ENCODE peak calls at places on chromosomes 6 and 20, in four cellular contexts. F is K562, S is HepG2, D is H1. W is an unnamed sample.

GRCh38 chr20:47679462-47679861 is 105.8 kb downstream of the SULF2 start:
- DNase-seq in D (no peak), S (no peak), F (no peak), W (no peak)

GRCh38 chr20:16488086-16488485 is 85.2 kb downstream of the KIF16B start:
- DNase-seq in F (no peak), D (no peak), S (no peak), W (no peak)

GRCh38 chr6:114304304-114304887 is 38.4 kb downstream of the HS3ST5 start:
- DNase-seq in S (peak), F (no peak), D (no peak), W (no peak)

GRCh38 chr6:157823001-157823522 is at the start of gene SNX9:
- DNase-seq in S (peak), F (peak), D (peak), W (no peak)

GRCh38 chr20:41124451-41125094 is 12.8 kb upstream of the PLCG1 start:
- DNase-seq in D (no peak), S (no peak), F (no peak), W (no peak)

GRCh38 chr20:7754102-7754501 is 186.2 kb downstream of the HAO1 start:
- DNase-seq in D (no peak), S (no peak), F (no peak), W (no peak)

GRCh38 chr20:35972445-35972844 is 4.1 kb downstream of the CNBD2 start:
- DNase-seq in F (no peak), S (no peak), D (no peak), W (no peak)

GRCh38 chr6:113954653-113955052 is 16.3 kb downstream of the HDAC2 start:
- DNase-seq in S (no peak), D (no peak), F (no peak), W (no peak)

GRCh38 chr6:106254636-106255035 is 70.9 kb downstream of the ATG5 start:
- DNase-seq in S (no peak), D (no peak), F (no peak), W (no peak)

GRCh38 chr6:157240059-157240959 is 83.0 kb downstream of the TMEM242 start:
- DNase-seq in F (peak), D (no peak), S (peak), W (no peak)

GRCh38 chr6:31889331-31889972 is 8.0 kb downstream of the EHMT2 start:
- DNase-seq in S (no peak), D (no peak), F (no peak), W (no peak)

GRCh38 chr6:90382760-90383159 is 86.1 kb upstream of the BACH2 start:
- DNase-seq in F (no peak), S (no peak), D (no peak), W (no peak)

GRCh38 chr6:36599791-36600209 is 5.6 kb downstream of the SRSF3 start:
- DNase-seq in F (peak), S (no peak), D (peak), W (no peak)

GRCh38 chr6:42083530-42083929 is 33.2 kb downstream of the TAF8 start:
- DNase-seq in F (no peak), S (no peak), D (no peak), W (no peak)

GRCh38 chr6:42075159-42075838 is 25.0 kb downstream of the TAF8 start:
- DNase-seq in D (peak), S (peak), F (peak), W (no peak)

GRCh38 chr6:42073287-42073686 is 23.0 kb downstream of the TAF8 start:
- DNase-seq in S (no peak), F (no peak), D (no peak), W (no peak)

GRCh38 chr6:42079941-42080464 is 29.7 kb downstream of the TAF8 start:
- DNase-seq in D (no peak), S (no peak), F (peak), W (no peak)

DNA sequence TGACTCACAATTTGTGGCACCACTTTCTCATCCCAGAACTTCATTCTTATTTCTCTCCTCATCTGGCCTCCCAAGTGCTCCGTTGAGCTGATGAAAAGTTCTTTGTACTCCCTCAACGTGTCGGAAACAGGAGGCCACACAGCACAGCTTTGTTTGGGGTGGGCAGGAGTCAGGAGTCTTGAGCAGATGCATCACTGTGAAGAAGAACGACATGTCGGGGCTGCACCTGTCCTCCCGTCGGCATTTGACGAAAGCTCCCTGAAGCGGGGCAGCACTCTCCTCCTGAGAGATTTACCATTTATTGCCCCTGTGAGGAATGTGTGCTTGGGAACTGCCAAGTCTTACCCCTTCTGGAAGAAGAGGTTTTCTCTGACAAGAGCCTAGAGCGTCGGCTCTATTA is 28.1 kb downstream of the TAF8 start:
- DNase-seq in F (no peak), D (no peak), S (no peak), W (no peak)
- TF ChIP-seq YY1 in F (no peak), D (no peak), S (no peak), W (no peak)

DNA sequence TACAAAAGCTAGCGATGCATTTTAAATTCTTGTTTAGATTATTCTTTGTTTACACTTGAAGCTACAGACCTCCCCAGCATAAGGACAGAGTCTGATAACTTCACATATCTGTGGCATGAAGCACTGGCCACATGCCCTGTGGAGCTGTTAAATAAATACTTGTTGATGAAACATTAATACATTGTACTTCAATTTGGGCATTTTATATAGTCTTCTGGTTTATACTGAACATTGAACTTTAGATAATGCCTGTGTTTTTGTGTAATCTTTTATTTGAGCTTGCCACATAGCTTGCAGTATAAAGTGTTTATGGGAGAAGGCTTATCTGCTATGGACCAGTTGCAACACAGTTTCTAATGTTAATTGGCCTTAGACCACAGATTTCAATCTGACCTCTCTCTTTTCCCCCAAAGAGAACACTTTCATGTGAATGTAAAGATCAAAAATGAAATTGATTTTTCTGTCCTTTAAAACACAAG is 48.2 kb downstream of the FRK start:
- DNase-seq in S (peak), F (no peak), D (no peak), W (no peak)
- TF ChIP-seq SRF in S (no peak), F (no peak), D (no peak), W (no peak)

DNA sequence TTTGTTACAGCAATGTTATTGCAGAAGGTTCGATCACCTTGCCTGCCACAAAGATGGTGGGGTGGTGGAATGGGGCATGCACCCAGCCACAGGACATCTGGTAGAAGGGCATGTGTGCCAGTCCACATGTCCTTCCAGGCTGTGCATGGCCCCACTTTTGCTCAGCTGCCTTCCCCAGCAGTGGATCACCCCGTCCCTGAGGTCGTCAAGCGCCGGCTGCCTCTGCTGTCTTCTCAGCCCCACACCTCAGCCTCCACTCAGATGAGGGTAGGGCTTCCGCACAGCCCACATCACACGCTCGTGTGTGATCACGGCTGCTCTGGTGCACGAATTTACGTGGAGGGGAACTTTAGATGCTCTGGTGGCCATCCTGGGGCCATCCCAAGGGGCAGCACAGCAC is 109.5 kb upstream of the PMEPA1 start:
- DNase-seq in F (no peak), D (no peak), S (no peak), W (no peak)
- TF ChIP-seq USF2 in F (no peak), D (no peak), S (no peak), W (no peak)

GRCh38 chr6:25508051-25508450 is 144.0 kb upstream of the SCGN start:
- DNase-seq in S (no peak), F (no peak), D (no peak), W (no peak)

GRCh38 chr6:25503686-25504085 is 148.3 kb upstream of the SCGN start:
- DNase-seq in F (no peak), S (no peak), D (no peak), W (no peak)

GRCh38 chr6:25506020-25506419 is 146.0 kb upstream of the SCGN start:
- DNase-seq in S (no peak), D (no peak), F (no peak), W (no peak)

GRCh38 chr6:25499851-25500250 is 152.2 kb upstream of the SCGN start:
- DNase-seq in D (no peak), F (no peak), S (no peak), W (no peak)

GRCh38 chr6:25504661-25505060 is 147.4 kb upstream of the SCGN start:
- DNase-seq in F (no peak), D (no peak), S (no peak), W (no peak)
- TF ChIP-seq YY1 in F (no peak), D (no peak), S (no peak), W (no peak)

GRCh38 chr6:139295906-139296305 is 4.1 kb upstream of the TXLNB start:
- DNase-seq in F (no peak), D (no peak), S (no peak), W (no peak)

GRCh38 chr6:139297921-139298320 is 6.1 kb upstream of the TXLNB start:
- DNase-seq in F (no peak), D (no peak), S (no peak), W (no peak)

GRCh38 chr6:139291813-139292619 is at the start of gene TXLNB:
- DNase-seq in F (no peak), D (no peak), S (no peak), W (peak)

GRCh38 chr6:139296927-139297326 is 5.1 kb upstream of the TXLNB start:
- DNase-seq in S (no peak), D (no peak), F (no peak), W (no peak)
- TF ChIP-seq SRF in S (no peak), D (no peak), F (no peak), W (no peak)

GRCh38 chr6:119312441-119312840 is 37.1 kb downstream of the MAN1A1 start:
- DNase-seq in S (no peak), F (peak), D (no peak), W (no peak)

GRCh38 chr6:119313937-119314893 is 35.3 kb downstream of the MAN1A1 start:
- DNase-seq in D (no peak), S (no peak), F (no peak), W (peak)

GRCh38 chr6:119311514-119312142 is 37.9 kb downstream of the MAN1A1 start:
- DNase-seq in F (peak), S (no peak), D (no peak), W (no peak)

GRCh38 chr6:119314894-119315272 is 34.7 kb downstream of the MAN1A1 start:
- DNase-seq in S (no peak), D (no peak), F (no peak), W (no peak)

DNA sequence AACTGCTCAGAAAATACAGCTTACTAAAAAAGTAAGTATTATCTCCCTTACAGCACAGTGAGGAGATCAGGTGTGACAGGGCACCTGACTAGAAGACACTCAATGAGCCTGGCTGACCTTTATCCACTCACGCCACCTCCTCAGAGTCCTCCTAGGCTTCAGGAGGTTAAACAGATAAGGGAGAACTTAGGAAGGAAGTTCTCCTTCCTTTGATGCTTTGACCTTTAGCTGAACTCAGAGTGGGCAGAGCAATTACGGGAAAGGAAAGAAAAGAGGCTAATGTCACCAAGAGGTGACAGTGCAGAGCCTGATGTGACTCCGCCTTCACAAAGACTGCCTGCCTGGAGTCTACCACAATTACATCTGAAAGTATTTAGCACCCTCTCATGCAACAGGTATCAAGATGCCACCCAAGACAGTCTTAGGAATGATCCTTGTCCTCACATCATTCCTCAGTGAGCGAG is 36.7 kb downstream of the MAN1A1 start:
- DNase-seq in S (peak), F (peak), D (no peak), W (no peak)
- TF ChIP-seq USF2 in S (no peak), F (no peak), D (no peak), W (no peak)

DNA sequence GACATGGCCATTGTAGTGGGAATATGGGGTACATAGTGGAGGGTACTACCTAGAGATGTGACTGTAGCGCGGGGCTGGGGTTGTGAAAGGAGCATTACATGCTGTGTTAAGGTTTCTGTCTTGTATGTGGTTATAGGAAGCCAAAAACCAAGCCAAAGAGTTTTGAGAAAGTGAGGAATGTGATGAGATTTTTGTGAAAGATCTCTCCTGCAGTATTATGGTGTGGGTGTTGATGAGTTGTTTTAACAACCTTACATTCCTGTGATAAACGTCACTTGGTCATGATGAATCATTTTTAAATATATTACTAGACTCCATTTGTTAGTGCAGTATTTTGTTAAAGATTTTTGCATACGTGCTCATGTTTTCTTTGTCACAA is 48.9 kb downstream of the ZFAND3 start:
- DNase-seq in D (no peak), S (no peak), F (no peak), W (no peak)
- TF ChIP-seq YY1 in D (no peak), S (no peak), F (no peak), W (no peak)

DNA sequence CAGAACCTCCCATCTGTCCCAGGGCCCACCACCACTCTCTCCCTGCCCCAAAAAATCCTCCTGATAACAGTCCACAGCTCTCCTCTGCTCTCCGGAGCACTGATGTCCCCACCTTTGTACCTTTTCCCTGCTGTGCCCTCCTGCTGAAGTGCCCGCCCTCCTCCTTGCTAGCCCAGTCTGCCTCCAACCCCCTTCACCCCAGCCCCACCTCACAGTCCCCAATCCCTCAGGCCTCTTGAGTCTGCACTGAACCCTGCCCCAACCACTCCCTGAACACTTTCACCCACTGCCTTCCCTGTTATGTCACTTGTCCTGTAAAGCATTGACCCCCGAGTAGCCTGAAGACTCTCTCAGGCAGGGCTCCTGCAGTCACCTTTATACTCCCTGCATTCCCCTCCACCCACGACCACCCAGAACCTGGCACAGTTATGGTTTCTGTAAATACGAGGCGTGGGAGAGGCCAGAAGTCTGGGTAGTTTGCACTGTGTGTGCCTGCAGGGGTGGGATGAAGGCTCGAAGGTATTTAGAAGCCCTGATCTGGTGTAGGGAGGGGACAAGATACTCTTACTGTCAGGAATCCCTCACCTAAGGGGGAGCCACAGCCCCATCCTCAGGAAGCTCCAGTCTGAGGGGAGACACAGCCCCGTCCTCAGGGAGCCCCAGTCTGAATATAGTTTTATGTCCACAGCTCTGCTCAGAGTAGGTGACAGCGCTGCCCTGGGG is 5.4 kb downstream of the GLP1R start:
- DNase-seq in F (no peak), D (no peak), S (no peak), W (no peak)
- TF ChIP-seq SRF in F (no peak), D (no peak), S (no peak), W (no peak)

DNA sequence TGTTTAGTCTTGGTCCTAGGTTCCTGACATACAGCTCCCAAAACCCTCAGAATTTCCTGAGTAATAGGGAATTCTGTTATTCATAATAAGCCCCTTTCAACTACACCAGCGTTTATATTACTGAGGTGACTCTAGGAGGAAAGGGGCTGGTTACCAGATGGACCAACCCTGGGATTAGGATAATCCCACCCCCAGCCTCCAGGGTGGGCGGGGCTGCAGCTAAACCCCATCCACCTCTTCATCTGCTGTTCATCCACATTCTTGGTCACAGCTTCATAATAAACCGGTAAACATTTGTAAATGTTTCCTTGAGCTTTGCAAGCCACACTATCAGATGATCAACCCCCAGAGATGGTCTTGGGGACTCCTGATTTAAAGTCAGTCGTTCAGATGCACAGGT is 38.3 kb downstream of the NINL start:
- DNase-seq in D (no peak), S (no peak), F (no peak), W (no peak)
- TF ChIP-seq USF2 in D (no peak), S (no peak), F (no peak), W (no peak)

W was measured in GM12878.